ENCODE peak calls at places on chromosomes 7 and 10, in five cellular contexts. C, X, A, S and E are unnamed samples.

GRCh38 chr7:15737586-15737985 is 51.1 kb upstream of the MEOX2 start:
- DNase-seq in C (no peak), X (no peak), A (no peak), S (no peak), E (no peak)

GRCh38 chr7:16754869-16755317 is 1.3 kb downstream of the TSPAN13 start:
- DNase-seq in C (peak; percentile 36), X (no peak), A (peak; percentile 32), S (no peak), E (no peak)

GRCh38 chr7:115574676-115575291 is 455.8 kb downstream of the TFEC start:
- DNase-seq in C (no peak), X (no peak), A (no peak), S (no peak), E (no peak)

GRCh38 chr10:29407280-29407858 is 118.5 kb downstream of the LYZL1 start:
- DNase-seq in C (no peak), X (no peak), A (no peak), S (no peak), E (no peak)

GRCh38 chr10:12588091-12588850 is 238.9 kb downstream of the CAMK1D start:
- DNase-seq in C (peak; percentile 90), X (no peak), A (no peak), S (peak; percentile 24), E (no peak)

GRCh38 chr7:105916603-105917002 is 40.2 kb upstream of the ATXN7L1 start:
- DNase-seq in C (peak; percentile 13), X (no peak), A (no peak), S (no peak), E (no peak)

GRCh38 chr10:71059059-71059818 is 153.1 kb upstream of the UNC5B start:
- DNase-seq in C (no peak), X (no peak), A (no peak), S (no peak), E (no peak)

GRCh38 chr7:22093003-22093402 is 147.3 kb upstream of the CDCA7L start:
- DNase-seq in C (no peak), X (no peak), A (no peak), S (no peak), E (no peak)

GRCh38 chr10:51171946-51172345 is 97.7 kb downstream of the PRKG1 start:
- DNase-seq in C (peak; percentile 76), X (no peak), A (no peak), S (no peak), E (no peak)

GRCh38 chr10:119967066-119967465 is 74.5 kb downstream of the SEC23IP start:
- DNase-seq in C (no peak), X (no peak), A (no peak), S (no peak), E (no peak)